ENCODE peak calls at places on chromosomes 16 and 17, in four cellular contexts. A, D, G and E are unnamed samples.

GRCh38 chr17:49312722-49313121 is 49.3 kb downstream of the ZNF652 start:
- DNase-seq in A (no peak), G (no peak), D (no peak), E (no peak)

GRCh38 chr17:80822700-80823410 is 168.8 kb upstream of the CHMP6 start:
- DNase-seq in A (no peak), D (peak), G (no peak), E (peak)

GRCh38 chr17:50817142-50817751 is 18.1 kb upstream of the WFIKKN2 start:
- DNase-seq in D (no peak), G (no peak), A (peak), E (no peak)

GRCh38 chr16:61074324-61074723 is 961.9 kb downstream of the CDH8 start:
- DNase-seq in G (no peak), A (no peak), D (no peak), E (no peak)

GRCh38 chr16:19804538-19805323 is 79.9 kb downstream of the GPRC5B start:
- DNase-seq in A (no peak), D (peak), G (no peak), E (no peak)

GRCh38 chr17:74532115-74532514 is 840 bp upstream of the CD300LB start:
- DNase-seq in D (no peak), A (no peak), G (no peak), E (peak)

GRCh38 chr17:77312786-77313599 is 172.2 kb downstream of the SEC14L1 start:
- DNase-seq in G (peak), A (no peak), D (no peak), E (peak)

GRCh38 chr17:68782829-68783228 is 172.4 kb downstream of the ABCA8 start:
- DNase-seq in A (no peak), D (no peak), G (no peak), E (no peak)

GRCh38 chr17:28327031-28327607 is 8.1 kb downstream of the TMEM97 start:
- DNase-seq in A (no peak), G (no peak), D (no peak), E (no peak)

GRCh38 chr16:287298-287811 is 4.4 kb downstream of the PDIA2 start:
- DNase-seq in D (no peak), G (no peak), A (no peak), E (no peak)

GRCh38 chr16:69413045-69413664 is 11.3 kb upstream of the CYB5B start:
- DNase-seq in A (no peak), D (no peak), G (no peak), E (no peak)

GRCh38 chr17:3038941-3039340 is 24.5 kb downstream of the OR1D5 start:
- DNase-seq in D (no peak), A (no peak), G (no peak), E (no peak)

GRCh38 chr16:70648606-70649005 is 2.2 kb downstream of the IL34 start:
- DNase-seq in G (no peak), D (no peak), A (no peak), E (no peak)

GRCh38 chr17:17645961-17646360 is 35.3 kb upstream of the RAI1 start:
- DNase-seq in D (no peak), G (no peak), A (no peak), E (no peak)

GRCh38 chr17:6755281-6755680 is 565 bp upstream of the XAF1 start:
- DNase-seq in A (no peak), D (no peak), G (peak), E (no peak)

GRCh38 chr16:48687421-48688038 is 77.5 kb upstream of the N4BP1 start:
- DNase-seq in G (peak), D (peak), A (peak), E (peak)

GRCh38 chr16:56041556-56042140 is 149.6 kb upstream of the GNAO1 start:
- DNase-seq in D (no peak), A (peak), G (no peak), E (peak)

GRCh38 chr17:68613739-68614298 is 12.7 kb upstream of the FAM20A start:
- DNase-seq in A (peak), G (peak), D (no peak), E (peak)

GRCh38 chr17:74935585-74936469 is at the start of gene OTOP3:
- DNase-seq in G (no peak), D (no peak), A (no peak), E (no peak)

GRCh38 chr16:4744758-4745569 is 10.6 kb downstream of the DNAAF8 start:
- DNase-seq in A (no peak), D (no peak), G (no peak), E (no peak)